ENCODE peak calls at places on chromosomes 1 and 21, in eight cellular contexts. W is activated T-cell treated with anti-CD3 and anti-CD28 coated beads for 1 hour; N is hypothalamus; T is activated CD4-positive, alpha-beta T cell treated with anti-CD3 and anti-CD28 coated beads, Interleukin-2, amount 50 U/mL, for 48 hours; E is endothelial cell; U is LoVo; Z is GM13976; F is cardiac fibroblast. S is an unnamed sample.

GRCh38 chr1:241614144-241614543 is 26.0 kb downstream of the CHML start:
- DNase-seq in Z (no peak), N (no peak), W (no peak), T (no peak), E (no peak), F (no peak), U (no peak), S (no peak)

GRCh38 chr21:39353295-39353694 is 4.4 kb upstream of the HMGN1 start:
- DNase-seq in F (peak; percentile 31), U (no peak), Z (no peak), W (no peak), E (no peak), T (no peak), N (no peak), S (no peak)

GRCh38 chr21:35002879-35003722 is 46.0 kb downstream of the RUNX1 start:
- DNase-seq in E (no peak), W (no peak), N (no peak), F (peak; percentile 89), U (no peak), Z (no peak), T (no peak), S (no peak)

GRCh38 chr21:46564391-46564790 is 40.5 kb downstream of the S100B start:
- DNase-seq in W (no peak), F (peak; percentile 8), Z (peak; percentile 12), N (no peak), T (no peak), E (no peak), U (no peak), S (no peak)

GRCh38 chr1:245225709-245226464 is 71.1 kb downstream of the KIF26B start:
- DNase-seq in F (no peak), U (no peak), N (no peak), W (no peak), T (no peak), Z (no peak), E (no peak), S (no peak)

GRCh38 chr1:150564051-150564991 is 15.1 kb downstream of the MCL1 start:
- DNase-seq in N (no peak), T (no peak), U (no peak), E (no peak), Z (no peak), W (no peak), F (peak; percentile 71), S (no peak)

GRCh38 chr1:231139125-231139649 is 22.7 kb upstream of the TRIM67 start:
- DNase-seq in Z (no peak), N (no peak), F (peak; percentile 85), T (no peak), E (no peak), W (no peak), U (no peak), S (no peak)

GRCh38 chr1:222996307-222996983 is 146.6 kb downstream of the TLR5 start:
- DNase-seq in N (no peak), W (no peak), E (no peak), U (no peak), F (no peak), Z (no peak), T (no peak), S (no peak)

GRCh38 chr1:76298399-76298798 is 223.9 kb downstream of the ST6GALNAC3 start:
- DNase-seq in W (no peak), E (no peak), N (no peak), U (no peak), Z (no peak), T (no peak), F (no peak), S (no peak)